ENCODE peak calls at places on chromosomes 5 and 9, in six cellular contexts. Q is HuH-7.5, M is Daoy, T is NCI-H748 treated with DMSO at 0.1 percent for 48 hours, O is Right ventricle myocardium superior, Z is HEK293T. D is an unnamed sample.

GRCh38 chr5:39892708-39893107 is 467.9 kb upstream of the DAB2 start:
- DNase-seq in O (no peak), T (no peak), Q (no peak), Z (no peak), M (no peak), D (no peak)

GRCh38 chr9:120619751-120620655 is 40.0 kb upstream of the CDK5RAP2 start:
- DNase-seq in O (no peak), Q (peak), T (peak), Z (peak), M (peak), D (no peak)

GRCh38 chr5:56211298-56211865 is 21.7 kb downstream of the ANKRD55 start:
- DNase-seq in M (peak), Z (no peak), T (no peak), O (no peak), Q (peak), D (no peak)

GRCh38 chr9:134058716-134059115 is 9.1 kb downstream of the BRD3 start:
- DNase-seq in Q (no peak), Z (no peak), M (peak), T (no peak), O (no peak), D (no peak)

GRCh38 chr5:102753889-102754498 is 1.1 kb upstream of the PAM start:
- DNase-seq in O (no peak), Q (no peak), T (no peak), Z (no peak), M (no peak), D (no peak)

GRCh38 chr5:154271936-154272514 is 81.5 kb downstream of the GALNT10 start:
- DNase-seq in O (no peak), M (no peak), Q (no peak), Z (no peak), T (no peak), D (no peak)

GRCh38 chr5:145697251-145698016 is 137.7 kb downstream of the PRELID2 start:
- DNase-seq in Z (peak), Q (peak), T (no peak), O (no peak), M (peak), D (no peak)

GRCh38 chr5:80002677-80003076 is 11.6 kb upstream of the MTX3 start:
- DNase-seq in T (no peak), Z (no peak), M (no peak), O (no peak), Q (no peak), D (no peak)

GRCh38 chr5:1884638-1885475 is 2.1 kb upstream of the IRX4 start:
- DNase-seq in T (no peak), M (no peak), O (peak), Z (no peak), Q (no peak), D (peak)

GRCh38 chr9:90502134-90502533 is 140.5 kb downstream of the DIRAS2 start:
- DNase-seq in M (no peak), Q (no peak), Z (no peak), O (no peak), T (no peak), D (no peak)

GRCh38 chr9:115024925-115025535 is 92.9 kb downstream of the TNC start:
- DNase-seq in O (no peak), Z (no peak), T (no peak), Q (no peak), M (no peak), D (no peak)

GRCh38 chr5:102722930-102723329 is 32.2 kb upstream of the PAM start:
- DNase-seq in Q (no peak), M (peak), Z (no peak), T (no peak), O (no peak), D (no peak)

D was measured in lower lobe of right lung.